ENCODE peak calls at places on chromosomes 5 and 9, in five cellular contexts. S, Q, A, C and E are unnamed samples.
A peak's percentile ranks its signal among the peaks of the same experiment; 100 is the strongest.

GRCh38 chr5:133108481-133108921 is 56.7 kb downstream of the HSPA4 start:
- DNase-seq in S (no peak), Q (no peak), A (no peak), C (no peak), E (no peak)

GRCh38 chr9:96646081-96646991 is 8.8 kb downstream of the PRXL2C start:
- DNase-seq in S (peak; percentile 91), Q (no peak), A (no peak), C (peak; percentile 96), E (no peak)

GRCh38 chr9:27408523-27408922 is 111.6 kb upstream of the EQTN start:
- DNase-seq in S (no peak), Q (no peak), A (no peak), C (no peak), E (no peak)

GRCh38 chr5:6202615-6203365 is 175.6 kb downstream of the MED10 start:
- DNase-seq in S (no peak), Q (peak; percentile 14), A (no peak), C (no peak), E (no peak)

GRCh38 chr5:109347252-109347888 is 62.4 kb downstream of the PJA2 start:
- DNase-seq in S (no peak), Q (no peak), A (no peak), C (no peak), E (no peak)

GRCh38 chr9:35690447-35691324 is 961 bp upstream of the TPM2 start:
- DNase-seq in S (peak; percentile 95), Q (peak; percentile 31), A (peak; percentile 19), C (peak; percentile 74), E (no peak)

GRCh38 chr5:150516011-150516410 is 8.1 kb downstream of the NDST1 start:
- DNase-seq in S (no peak), Q (no peak), A (no peak), C (no peak), E (no peak)

GRCh38 chr5:71483355-71483754 is 27.9 kb downstream of the BDP1 start:
- DNase-seq in S (no peak), Q (no peak), A (no peak), C (no peak), E (no peak)

GRCh38 chr5:176676361-176676824 is 29.1 kb downstream of the TSPAN17 start:
- DNase-seq in S (no peak), Q (no peak), A (no peak), C (no peak), E (no peak)

GRCh38 chr5:68344447-68345111 is 129.0 kb downstream of the PIK3R1 start:
- DNase-seq in S (no peak), Q (no peak), A (no peak), C (no peak), E (no peak)

GRCh38 chr9:74953235-74953741 is 576 bp upstream of the C9orf40 start:
- DNase-seq in S (no peak), Q (no peak), A (no peak), C (no peak), E (no peak)

GRCh38 chr5:141001466-141001853 is 35.2 kb downstream of the PCDHAC2 start:
- DNase-seq in S (no peak), Q (no peak), A (no peak), C (no peak), E (no peak)

GRCh38 chr9:27844797-27845196 is 271.5 kb upstream of the C9orf72 start:
- DNase-seq in S (no peak), Q (no peak), A (no peak), C (no peak), E (no peak)

DNA sequence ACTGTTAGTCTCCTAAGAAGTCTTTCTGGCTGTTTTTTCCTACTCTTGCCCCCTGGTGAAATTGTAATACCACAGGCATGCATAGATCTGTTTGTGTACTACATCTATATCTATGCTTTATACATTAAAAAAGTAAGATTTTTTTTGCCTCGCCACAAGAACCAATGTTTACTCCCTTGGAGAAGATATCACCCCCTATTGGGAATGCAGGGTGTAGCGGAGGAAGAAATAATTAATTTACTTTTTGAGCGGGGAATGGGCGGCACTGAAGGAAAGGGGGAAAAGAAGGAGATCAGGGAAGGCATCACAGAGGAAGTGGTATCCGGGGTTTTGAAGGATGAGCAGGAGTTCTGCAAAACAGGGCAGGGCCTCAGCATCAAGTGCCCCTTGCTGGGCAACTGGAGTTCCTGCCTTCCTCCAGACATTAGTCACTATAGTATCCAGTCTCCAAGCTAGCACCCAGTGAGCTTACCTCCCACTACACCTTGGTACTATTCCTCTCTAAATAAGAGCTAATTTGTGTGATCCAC is 134.9 kb downstream of the GABBR2 start:
- DNase-seq in S (peak; percentile 7), Q (no peak), A (no peak), C (no peak), E (no peak)
- TF ChIP-seq CTCF in S (no peak), Q (peak; percentile 16), A (no peak), C (no peak), E (no peak)

DNA sequence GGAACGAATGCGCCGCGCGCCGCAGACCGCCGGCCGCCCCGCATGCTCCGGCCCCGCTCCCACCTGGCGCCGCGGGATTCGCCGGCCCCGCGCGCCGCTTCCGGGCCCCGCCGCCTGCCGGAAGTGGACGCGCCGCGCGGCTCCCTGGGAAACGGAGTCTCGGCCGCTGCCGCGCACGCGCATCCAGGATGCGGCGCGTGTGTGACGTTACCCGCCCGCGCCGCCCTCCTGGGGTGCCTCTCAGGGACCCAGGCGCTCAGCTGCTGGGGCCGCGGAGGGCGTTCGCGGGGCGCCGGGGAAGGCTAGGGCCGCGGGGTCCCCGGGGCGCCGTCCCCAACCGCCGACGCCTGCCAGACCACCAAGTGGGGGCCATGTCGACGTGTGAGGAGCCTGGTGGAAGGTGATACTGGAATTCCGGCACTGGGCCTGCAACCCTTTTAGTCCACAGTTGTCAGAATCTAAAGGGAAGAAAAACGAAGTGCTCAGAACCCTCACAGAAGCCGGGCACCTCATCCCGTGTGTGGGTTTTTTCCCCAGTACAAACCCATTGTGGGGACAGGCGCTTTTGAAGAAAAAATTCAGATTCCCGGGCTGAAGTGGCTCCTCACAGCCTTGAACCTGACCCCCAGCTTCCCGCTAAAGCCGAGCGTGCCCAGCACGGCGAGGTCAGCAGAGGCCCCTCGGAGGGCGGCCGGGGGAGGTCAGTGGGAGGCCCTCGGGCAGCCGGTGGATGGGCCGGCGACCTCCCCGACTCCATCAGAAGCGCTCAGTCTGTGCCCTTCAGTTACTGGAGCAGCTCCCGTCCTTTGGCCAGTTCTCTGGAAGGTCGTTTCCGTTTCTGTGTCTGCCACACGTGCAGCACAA is at the start of gene CLPTM1L:
- DNase-seq in S (peak; percentile 96), Q (peak; percentile 71), A (peak; percentile 90), C (peak; percentile 51), E (peak; percentile 92)
- TF ChIP-seq CTCF in S (no peak), Q (no peak), A (no peak), C (no peak), E (no peak)

GRCh38 chr5:126675338-126675737 is 74.6 kb downstream of the PHAX start:
- DNase-seq in S (no peak), Q (no peak), A (no peak), C (no peak), E (no peak)

GRCh38 chr5:126680215-126680817 is 79.6 kb downstream of the PHAX start:
- DNase-seq in S (no peak), Q (no peak), A (no peak), C (peak; percentile 61), E (no peak)

GRCh38 chr5:126674145-126674544 is 73.4 kb downstream of the PHAX start:
- DNase-seq in S (no peak), Q (no peak), A (no peak), C (no peak), E (no peak)

GRCh38 chr5:126676195-126676624 is 75.5 kb downstream of the PHAX start:
- DNase-seq in S (no peak), Q (peak; percentile 46), A (peak; percentile 41), C (peak; percentile 24), E (no peak)

GRCh38 chr5:126677101-126677500 is 76.4 kb downstream of the PHAX start:
- DNase-seq in S (no peak), Q (no peak), A (no peak), C (no peak), E (no peak)
- TF ChIP-seq CTCF in S (no peak), Q (no peak), A (no peak), C (no peak), E (no peak)

GRCh38 chr5:100697970-100698369 is 162.8 kb downstream of the FAM174A start:
- DNase-seq in S (no peak), Q (no peak), A (no peak), C (no peak), E (no peak)
- TF ChIP-seq CTCF in S (no peak), Q (peak; percentile 51), A (peak; percentile 13), C (peak; percentile 4), E (peak; percentile 62)

GRCh38 chr5:45639038-45639437 is 57.1 kb downstream of the HCN1 start:
- DNase-seq in S (no peak), Q (no peak), A (no peak), C (no peak), E (no peak)
- TF ChIP-seq CTCF in S (no peak), Q (peak; percentile 66), A (no peak), C (no peak), E (peak; percentile 68)